ENCODE peak calls at places on chromosomes 11 and 22, in six cellular contexts. Y is cardiac fibroblast, D is heart right ventricle, Q is dorsolateral prefrontal cortex, K is psoas muscle, A is GM06990. R is an unnamed sample.

GRCh38 chr22:30497466-30498150 is 7.9 kb downstream of the SEC14L4 start:
- DNase-seq in Q (no peak), Y (no peak), D (no peak), A (no peak), K (no peak), R (no peak)

GRCh38 chr22:46453006-46453828 is 84.2 kb downstream of the CELSR1 start:
- DNase-seq in D (no peak), Y (peak), K (no peak), Q (no peak), A (no peak), R (no peak)

GRCh38 chr11:94602430-94603372 is 35.5 kb downstream of the PIWIL4 start:
- DNase-seq in A (peak), D (peak), Q (no peak), Y (peak), K (peak), R (peak)

GRCh38 chr11:78076733-78077403 is 2.8 kb downstream of the NDUFC2 start:
- DNase-seq in Q (no peak), K (no peak), A (no peak), Y (no peak), D (no peak), R (no peak)

GRCh38 chr11:64745219-64745522 is 1.2 kb upstream of the RASGRP2 start:
- DNase-seq in Q (peak), A (peak), K (peak), Y (no peak), D (peak), R (no peak)

GRCh38 chr11:117144477-117145392 is 648 bp downstream of the PAFAH1B2 start:
- DNase-seq in K (peak), Q (peak), D (peak), Y (peak), A (peak), R (peak)

GRCh38 chr11:19493446-19493845 is 219.2 kb upstream of the NAV2 start:
- DNase-seq in K (no peak), D (no peak), A (no peak), Y (no peak), Q (no peak), R (no peak)

GRCh38 chr11:2789791-2790580 is 90.2 kb upstream of the KCNQ1OT1 start:
- DNase-seq in A (no peak), D (no peak), Q (peak), K (peak), Y (no peak), R (no peak)

GRCh38 chr11:13667245-13667644 is 1.2 kb upstream of the FAR1 start:
- DNase-seq in A (peak), Q (no peak), K (no peak), Y (no peak), D (no peak), R (peak)

GRCh38 chr11:72641900-72642814 is 32.1 kb downstream of the PDE2A start:
- DNase-seq in Y (peak), A (no peak), D (peak), K (peak), Q (no peak), R (no peak)

GRCh38 chr11:113814181-113814580 is 34.6 kb downstream of the CLDN25 start:
- DNase-seq in D (no peak), Y (no peak), K (no peak), A (no peak), Q (no peak), R (no peak)

GRCh38 chr22:16609548-16610261 is 17.1 kb upstream of the CCT8L2 start:
- DNase-seq in Y (no peak), Q (no peak), A (no peak), D (no peak), K (no peak), R (no peak)

GRCh38 chr22:40055143-40055926 is 60.6 kb downstream of the FAM83F start:
- DNase-seq in K (no peak), A (peak), Q (no peak), D (no peak), Y (no peak), R (peak)

GRCh38 chr11:115103921-115104320 is 400.3 kb downstream of the CADM1 start:
- DNase-seq in K (no peak), A (no peak), D (no peak), Y (no peak), Q (no peak), R (no peak)

GRCh38 chr11:127037001-127037400 is 36.4 kb upstream of the KIRREL3 start:
- DNase-seq in Y (no peak), D (no peak), A (no peak), K (no peak), Q (no peak), R (no peak)

GRCh38 chr11:27848423-27848822 is 148.2 kb upstream of the BDNF start:
- DNase-seq in D (no peak), Y (no peak), Q (no peak), K (no peak), A (no peak), R (no peak)

GRCh38 chr11:122271167-122271566 is 155.2 kb upstream of the BLID start:
- DNase-seq in K (no peak), Y (no peak), D (no peak), A (no peak), Q (no peak), R (no peak)

GRCh38 chr11:126607374-126607773 is 251.9 kb downstream of the ST3GAL4 start:
- DNase-seq in D (peak), A (no peak), K (no peak), Q (peak), Y (peak), R (no peak)

GRCh38 chr11:45266693-45267451 is 19.3 kb downstream of the SYT13 start:
- DNase-seq in K (no peak), A (no peak), Q (no peak), Y (no peak), D (no peak), R (no peak)

GRCh38 chr11:45043755-45044475 is 93.2 kb upstream of the TP53I11 start:
- DNase-seq in K (no peak), Y (no peak), A (no peak), D (no peak), Q (no peak), R (no peak)

GRCh38 chr22:37927129-37927936 is 21.2 kb downstream of the MICALL1 start:
- DNase-seq in Y (no peak), A (no peak), D (no peak), Q (no peak), K (no peak), R (no peak)

GRCh38 chr11:27926981-27927481 is 180.9 kb downstream of the KIF18A start:
- DNase-seq in Y (peak), K (no peak), Q (no peak), D (no peak), A (no peak), R (no peak)

GRCh38 chr11:8650401-8650990 is 32.0 kb downstream of the TRIM66 start:
- DNase-seq in Q (no peak), Y (peak), D (no peak), K (no peak), A (no peak), R (no peak)

GRCh38 chr11:78254263-78254662 is 65.5 kb downstream of the USP35 start:
- DNase-seq in K (no peak), D (no peak), A (no peak), Y (no peak), Q (no peak), R (no peak)

GRCh38 chr11:68099474-68100405 is 21.4 kb downstream of the CHKA start:
- DNase-seq in Q (no peak), D (peak), A (no peak), K (no peak), Y (peak), R (no peak)

GRCh38 chr11:76200006-76200940 is 6.0 kb downstream of the WNT11 start:
- DNase-seq in K (no peak), D (peak), A (no peak), Q (peak), Y (no peak), R (no peak)

GRCh38 chr22:46071451-46072029 is 78.8 kb upstream of the PPARA start:
- DNase-seq in A (peak), K (peak), D (peak), Q (peak), Y (peak), R (no peak)

DNA sequence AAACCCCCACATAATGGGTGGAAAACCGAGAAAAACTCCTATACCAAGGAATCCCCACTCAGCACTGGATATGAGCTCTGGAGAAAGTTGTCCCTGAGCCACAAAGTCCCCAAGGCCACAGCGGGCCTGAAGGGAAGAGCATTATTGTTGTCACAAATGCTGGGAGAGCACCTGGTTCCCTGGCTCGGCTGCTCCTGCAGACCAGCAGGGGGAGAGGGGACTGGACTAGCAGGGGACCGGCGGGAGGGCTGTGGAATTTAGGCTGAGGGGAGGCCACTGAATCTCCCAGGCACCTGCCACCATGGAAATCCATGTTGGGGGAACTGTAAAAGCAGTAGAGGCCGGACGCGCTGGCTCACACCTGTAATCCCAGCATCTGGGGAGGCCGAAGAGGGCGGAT is 7.0 kb downstream of the PC start:
- DNase-seq in A (no peak), K (no peak), Q (no peak), Y (no peak), D (no peak), R (no peak)
- TF ChIP-seq CTCF in A (no peak), K (no peak), Q (no peak), Y (no peak), D (no peak), R (no peak)

GRCh38 chr11:95715777-95716241 is 73.8 kb downstream of the FAM76B start:
- DNase-seq in A (peak), D (no peak), K (no peak), Q (peak), Y (peak), R (peak)
- H3K4me3 ChIP-seq in A (no peak), D (no peak), K (no peak), Q (no peak), Y (no peak), R (no peak)

GRCh38 chr11:70510571-70510970 is 112.2 kb downstream of the CTTN start:
- DNase-seq in Q (peak), K (peak), D (no peak), Y (no peak), A (no peak), R (no peak)

GRCh38 chr11:70510106-70510505 is 111.8 kb downstream of the CTTN start:
- DNase-seq in Y (no peak), D (no peak), Q (no peak), A (no peak), K (peak), R (no peak)

GRCh38 chr11:70509476-70509875 is 111.1 kb downstream of the CTTN start:
- DNase-seq in Q (no peak), A (no peak), K (no peak), D (no peak), Y (no peak), R (no peak)

GRCh38 chr11:70512716-70513115 is 114.4 kb downstream of the CTTN start:
- DNase-seq in K (no peak), D (no peak), Q (no peak), Y (no peak), A (no peak), R (no peak)

GRCh38 chr11:70511345-70511744 is 113.0 kb downstream of the CTTN start:
- DNase-seq in Y (no peak), Q (no peak), K (no peak), D (no peak), A (no peak), R (no peak)
- TF ChIP-seq CTCF in Y (no peak), Q (no peak), K (no peak), D (no peak), A (no peak), R (peak)

GRCh38 chr11:43712676-43713075 is 32.1 kb downstream of the HSD17B12 start:
- DNase-seq in A (no peak), D (no peak), Y (no peak), Q (no peak), K (no peak), R (no peak)
- H3K4me3 ChIP-seq in A (no peak), D (no peak), Y (no peak), Q (no peak), K (no peak), R (no peak)

DNA sequence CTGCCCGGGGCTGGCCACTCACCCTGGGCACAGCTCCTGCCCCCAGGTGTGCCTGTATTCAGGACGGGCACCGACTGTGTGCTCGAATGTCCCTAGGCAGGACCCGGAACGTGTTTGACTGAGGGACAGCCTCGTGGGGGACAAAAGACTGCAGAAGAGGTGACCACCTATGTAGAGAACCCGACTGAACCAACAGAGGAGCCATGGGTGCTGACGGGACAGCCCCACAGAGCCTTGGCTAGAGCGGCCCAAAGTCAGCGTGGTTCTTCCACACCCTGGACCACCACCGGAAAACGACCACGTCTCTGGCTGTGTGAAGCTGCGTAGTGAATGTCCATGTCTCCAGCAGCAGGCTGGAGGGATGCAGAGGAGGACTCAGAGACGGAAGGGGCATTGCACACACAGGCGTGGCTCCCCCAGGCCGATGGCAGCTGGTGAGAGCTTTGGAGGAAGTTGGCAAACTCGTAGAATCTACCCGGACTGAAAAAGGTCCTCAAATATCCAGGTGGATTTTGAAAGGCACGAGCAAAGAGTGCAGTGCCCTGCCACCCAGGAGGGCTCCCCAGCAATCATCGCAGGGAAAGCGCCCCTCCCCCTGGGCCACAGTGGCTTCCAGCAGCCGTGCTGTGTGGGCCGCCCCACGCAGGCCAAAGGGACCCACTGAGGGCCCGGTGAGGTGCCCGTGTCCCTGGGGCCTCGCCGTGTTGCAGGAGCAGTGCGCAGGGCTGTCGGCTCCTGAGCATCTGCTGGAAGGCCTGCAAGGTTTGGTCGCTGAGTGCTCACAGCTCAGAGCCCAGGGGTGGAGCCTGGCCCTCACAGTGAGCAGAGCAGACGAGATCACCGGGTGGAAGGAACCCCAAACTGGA is 17.5 kb upstream of the MUC5B start:
- DNase-seq in D (no peak), A (peak), Y (no peak), K (no peak), Q (peak), R (no peak)
- TF ChIP-seq CTCF in D (no peak), A (no peak), Y (no peak), K (no peak), Q (no peak), R (no peak)

GRCh38 chr11:849951-850776 is 7.5 kb downstream of the TSPAN4 start:
- DNase-seq in Y (no peak), K (no peak), A (no peak), Q (no peak), D (no peak), R (no peak)

GRCh38 chr11:848988-849824 is 6.6 kb downstream of the TSPAN4 start:
- DNase-seq in Q (no peak), D (peak), K (no peak), Y (no peak), A (no peak), R (no peak)

GRCh38 chr11:846496-847098 is 3.9 kb downstream of the TSPAN4 start:
- DNase-seq in Y (no peak), A (no peak), Q (no peak), D (no peak), K (no peak), R (no peak)

GRCh38 chr11:847876-848275 is 5.2 kb downstream of the TSPAN4 start:
- DNase-seq in A (no peak), Y (no peak), Q (no peak), D (no peak), K (no peak), R (no peak)

GRCh38 chr11:848380-848931 is 5.8 kb downstream of the TSPAN4 start:
- DNase-seq in Y (peak), D (peak), K (no peak), Q (no peak), A (no peak), R (no peak)
- H3K4me3 ChIP-seq in Y (no peak), D (no peak), K (no peak), Q (no peak), A (no peak), R (no peak)

DNA sequence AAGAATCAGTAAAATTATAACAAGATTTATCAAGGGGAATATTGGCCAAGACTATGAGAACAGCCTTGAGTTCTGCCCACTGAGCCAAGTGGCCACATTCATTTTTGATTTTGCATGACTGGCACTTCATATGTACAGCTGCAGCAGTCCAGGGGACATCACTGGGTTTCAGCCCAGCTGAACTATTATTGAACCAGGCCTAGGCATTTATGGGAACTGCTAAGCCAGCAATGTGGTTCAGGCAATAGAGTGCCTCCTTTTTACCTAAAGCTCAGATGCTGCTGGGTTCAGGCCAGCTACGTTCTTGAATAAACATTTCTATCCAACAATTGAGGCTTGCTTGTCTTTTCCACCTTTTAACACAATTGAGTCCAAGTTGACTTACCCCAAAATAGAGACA is 196.9 kb downstream of the MSANTD4 start:
- DNase-seq in Q (no peak), A (no peak), D (no peak), Y (no peak), K (no peak), R (no peak)
- TF ChIP-seq CTCF in Q (no peak), A (no peak), D (no peak), Y (no peak), K (no peak), R (no peak)

GRCh38 chr22:45051419-45051818 is 41.6 kb upstream of the PHF21B start:
- DNase-seq in K (no peak), D (no peak), Q (no peak), Y (no peak), A (no peak), R (no peak)

GRCh38 chr22:45051946-45052345 is 42.1 kb upstream of the PHF21B start:
- DNase-seq in Q (no peak), K (peak), D (no peak), A (no peak), Y (no peak), R (no peak)

GRCh38 chr22:45055936-45056335 is 46.1 kb upstream of the PHF21B start:
- DNase-seq in A (no peak), K (no peak), D (no peak), Q (no peak), Y (no peak), R (no peak)

GRCh38 chr22:45053094-45053493 is 43.3 kb upstream of the PHF21B start:
- DNase-seq in Y (no peak), Q (no peak), K (no peak), D (no peak), A (no peak), R (no peak)

DNA sequence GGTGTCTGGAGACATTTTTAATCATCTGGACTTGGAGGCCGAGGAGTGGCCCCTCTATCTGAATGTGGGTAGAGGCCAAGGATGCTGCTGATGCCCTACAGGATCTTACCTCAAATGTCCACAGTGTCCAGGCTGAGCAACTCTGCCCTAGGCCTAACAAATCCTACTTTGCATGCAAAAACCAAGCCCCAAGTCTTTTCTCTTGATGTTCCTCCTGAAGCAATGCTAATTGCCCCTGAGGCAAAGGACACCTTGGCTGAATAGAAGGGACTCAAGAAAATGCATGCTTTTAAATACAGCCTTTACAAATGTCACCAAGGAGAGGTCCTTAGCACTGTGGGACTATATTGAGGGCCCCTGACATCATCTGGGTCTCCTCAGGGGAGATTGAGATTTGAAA is 43.8 kb upstream of the PHF21B start:
- DNase-seq in Q (no peak), K (no peak), A (no peak), Y (no peak), D (no peak), R (no peak)
- H3K4me3 ChIP-seq in Q (no peak), K (no peak), A (no peak), Y (no peak), D (no peak), R (no peak)